ENCODE peak calls at places on chromosomes 16 and 17, in seven cellular contexts. K is uterus; W is mammary epithelial cell; U is psoas muscle; T is cardiac muscle cell; V is ascending aorta; B is CD8-positive, alpha-beta T cell. M is an unnamed sample. For H3K4me1 and H3K36me3, the result is how much of the 10 kb centered on the place peaks cover.

GRCh38 chr17:2965621-2966275 is 97.7 kb downstream of the OR1D5 start:
- DNase-seq in W (peak), V (no peak), B (peak), U (no peak), T (peak), K (no peak), M (no peak)

GRCh38 chr16:57637020-57637419 is 8.6 kb downstream of the ADGRG1 start:
- DNase-seq in W (no peak), B (no peak), U (no peak), T (no peak), V (no peak), K (no peak), M (no peak)

GRCh38 chr16:54934536-54935410 is 4.1 kb downstream of the IRX5 start:
- DNase-seq in U (peak), T (peak), K (no peak), W (peak), V (no peak), B (no peak), M (no peak)

GRCh38 chr17:39611441-39612112 is 3.9 kb upstream of the NEUROD2 start:
- DNase-seq in W (no peak), T (no peak), V (no peak), K (no peak), U (no peak), B (no peak), M (no peak)

GRCh38 chr16:25838724-25839186 is 147.0 kb downstream of the HS3ST4 start:
- DNase-seq in K (no peak), T (peak), W (peak), B (peak), U (no peak), V (no peak), M (peak)

GRCh38 chr16:57764341-57765159 is 29.0 kb downstream of the KATNB1 start:
- DNase-seq in W (peak), U (peak), B (no peak), V (no peak), K (no peak), T (no peak), M (no peak)

GRCh38 chr17:45052052-45052772 is 780 bp upstream of the DCAKD start:
- DNase-seq in K (peak), W (peak), U (peak), B (peak), T (peak), V (peak), M (peak)

GRCh38 chr17:81666092-81666341 is 388 bp downstream of the OXLD1 start:
- DNase-seq in K (no peak), V (no peak), T (peak), B (no peak), U (no peak), W (no peak), M (no peak)

GRCh38 chr17:43669971-43670644 is 8.4 kb upstream of the MEOX1 start:
- DNase-seq in K (no peak), T (no peak), U (no peak), W (peak), V (no peak), B (no peak), M (no peak)

GRCh38 chr17:66884931-66885330 is 50.0 kb downstream of the CACNG5 start:
- DNase-seq in B (no peak), K (no peak), V (no peak), T (no peak), W (no peak), U (no peak), M (no peak)

GRCh38 chr17:56262854-56263253 is 109.6 kb downstream of the ANKFN1 start:
- DNase-seq in W (no peak), B (no peak), V (no peak), U (no peak), K (no peak), T (no peak), M (no peak)

GRCh38 chr16:11114366-11115164 is 141.4 kb downstream of the SOCS1 start:
- DNase-seq in V (no peak), W (no peak), K (no peak), B (no peak), T (no peak), U (no peak), M (no peak)

GRCh38 chr16:27718767-27719445 is 169.0 kb downstream of the KATNIP start:
- DNase-seq in V (no peak), B (no peak), T (no peak), K (no peak), W (no peak), U (peak), M (no peak)

GRCh38 chr17:62057696-62058095 is 7.4 kb downstream of the MED13 start:
- DNase-seq in W (no peak), V (no peak), T (no peak), B (no peak), U (no peak), K (no peak), M (no peak)

GRCh38 chr17:44999433-44999832 is 31.3 kb upstream of the C1QL1 start:
- DNase-seq in K (no peak), W (no peak), U (no peak), T (no peak), V (no peak), B (no peak), M (no peak)

GRCh38 chr17:27657620-27658019 is 26.6 kb downstream of the LGALS9 start:
- DNase-seq in U (no peak), K (no peak), W (peak), B (no peak), V (no peak), T (peak), M (no peak)

GRCh38 chr17:77619851-77620250 is 338.7 kb upstream of the TNRC6C start:
- DNase-seq in W (peak), V (no peak), K (no peak), T (no peak), U (no peak), B (no peak), M (no peak)

GRCh38 chr16:6483634-6484033 is 849.0 kb upstream of the RBFOX1 start:
- DNase-seq in W (no peak), V (no peak), B (no peak), U (no peak), K (no peak), T (peak), M (no peak)

GRCh38 chr17:8946476-8946875 is 19.0 kb downstream of the PIK3R5 start:
- DNase-seq in T (no peak), U (no peak), B (no peak), W (peak), V (no peak), K (no peak), M (no peak)

GRCh38 chr16:1296688-1297412 is 12.6 kb upstream of the UBE2I start:
- DNase-seq in B (no peak), U (no peak), V (no peak), K (no peak), T (peak), W (peak), M (no peak)

GRCh38 chr17:47064684-47065083 is 85.6 kb upstream of the RPRML start:
- DNase-seq in W (no peak), U (no peak), B (no peak), T (no peak), K (no peak), V (no peak), M (no peak)

GRCh38 chr17:47072881-47073280 is 93.8 kb upstream of the RPRML start:
- DNase-seq in U (no peak), W (no peak), T (no peak), V (no peak), B (no peak), K (no peak), M (no peak)

GRCh38 chr17:47063475-47063874 is 84.4 kb upstream of the RPRML start:
- DNase-seq in T (no peak), W (no peak), K (no peak), V (no peak), U (no peak), B (no peak), M (no peak)

GRCh38 chr17:47066095-47066494 is 87.0 kb upstream of the RPRML start:
- DNase-seq in W (no peak), T (no peak), V (no peak), U (no peak), B (no peak), K (no peak), M (no peak)

DNA sequence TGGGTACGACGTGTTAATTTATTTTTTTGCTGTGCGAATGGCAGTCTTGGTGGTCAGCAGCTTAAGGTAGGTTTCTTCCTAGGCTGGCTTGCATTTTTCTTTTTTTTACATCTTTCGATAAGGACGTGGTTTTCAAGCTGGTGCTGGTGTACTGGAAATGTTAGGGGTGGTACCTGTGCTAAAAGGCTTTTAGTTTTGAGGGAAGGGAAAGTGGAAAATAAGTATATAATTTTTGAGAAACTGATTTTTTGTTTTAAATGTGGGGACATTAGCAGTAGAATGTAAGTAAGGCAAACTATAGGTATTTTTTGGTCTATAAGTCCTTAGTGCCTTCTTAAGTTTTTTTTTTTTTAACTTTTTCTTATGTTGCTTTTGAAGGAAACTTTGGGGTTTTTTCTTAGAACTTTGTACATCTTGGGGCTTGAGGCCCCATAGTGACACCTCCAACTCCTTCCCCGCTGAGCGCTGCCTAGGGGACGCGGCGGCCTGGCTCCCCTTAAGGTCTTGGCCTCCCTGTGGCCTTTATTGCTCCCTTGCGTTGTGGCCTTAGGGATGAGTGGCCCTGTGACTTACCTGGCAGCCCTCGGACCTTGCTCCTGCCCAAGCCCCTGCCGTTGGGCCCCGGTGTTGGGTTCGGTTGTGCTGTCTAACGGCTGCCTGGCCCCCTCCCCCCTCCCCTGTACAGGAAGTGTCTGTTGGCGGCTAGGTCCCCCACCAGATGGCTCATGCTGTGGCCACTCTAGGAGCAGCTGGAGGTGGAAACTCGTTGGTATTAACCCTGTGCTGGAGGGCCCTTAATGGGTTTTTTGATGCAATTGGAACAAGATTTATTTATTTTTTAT is 88.0 kb upstream of the RPRML start:
- DNase-seq in V (peak), U (peak), T (peak), B (peak), W (peak), K (peak), M (peak)
- TF ChIP-seq CTCF in V (no peak), U (no peak), T (peak), B (no peak), W (peak), K (peak), M (peak)

GRCh38 chr17:79850571-79851460 is 11.6 kb upstream of the CBX4 start:
- DNase-seq in U (no peak), T (no peak), B (no peak), V (no peak), K (no peak), W (peak), M (no peak)
- H3K4me1 ChIP-seq in U (under half), T (under half), B (under half), V (under half), K (under half), W (under half), M (under half)

DNA sequence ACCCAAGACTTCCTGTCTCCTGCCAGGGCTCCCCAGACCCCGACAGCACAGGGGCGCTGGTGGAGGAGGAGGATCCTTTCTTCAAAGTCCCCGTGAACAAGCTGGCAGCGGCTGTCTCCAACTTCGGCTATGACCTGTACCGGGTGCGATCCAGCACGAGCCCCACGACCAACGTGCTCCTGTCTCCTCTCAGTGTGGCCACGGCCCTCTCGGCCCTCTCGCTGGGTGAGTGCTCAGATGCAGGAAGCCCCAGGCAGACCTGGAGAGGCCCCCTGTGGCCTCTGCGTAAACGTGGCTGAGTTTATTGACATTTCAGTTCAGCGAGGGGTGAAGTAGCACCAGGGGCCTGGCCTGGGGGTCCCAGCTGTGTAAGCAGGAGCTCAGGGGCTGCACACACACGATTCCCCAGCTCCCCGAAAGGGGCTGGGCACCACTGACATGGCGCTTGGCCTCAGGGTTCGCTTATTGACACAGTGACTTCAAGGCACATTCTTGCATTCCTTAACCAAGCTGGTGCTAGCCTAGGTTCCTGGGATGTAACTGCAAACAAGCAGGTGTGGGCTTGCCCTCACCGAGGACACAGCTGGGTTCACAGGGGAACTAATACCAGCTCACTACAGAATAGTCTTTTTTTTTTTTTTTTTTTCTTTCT is 8.1 kb downstream of the SERPINF1 start:
- DNase-seq in T (no peak), V (no peak), B (peak), K (no peak), W (peak), U (no peak), M (no peak)
- H3K36me3 ChIP-seq in T (under half), V (under half), B (under half), K (under half), W (under half), U (under half), M (under half)

GRCh38 chr17:73936908-73937627 is 266.4 kb upstream of the RPL38 start:
- DNase-seq in W (no peak), T (no peak), B (no peak), K (no peak), V (no peak), U (no peak), M (no peak)
- TF ChIP-seq CTCF in W (no peak), T (no peak), B (no peak), K (no peak), V (no peak), U (no peak), M (no peak)

GRCh38 chr16:85749686-85750020 is 1.2 kb downstream of the C16orf74 start:
- DNase-seq in B (no peak), W (no peak), K (no peak), U (no peak), T (peak), V (no peak), M (no peak)
- H3K4me1 ChIP-seq in B (under half), W (half or more), K (under half), U (under half), T (under half), V (under half), M (under half)

M was measured in heart right ventricle.